ENCODE peak calls at places on chromosomes 3 and 15, in five cellular contexts. X, S, E, A and Q are unnamed samples.

GRCh38 chr3:70110066-70110465 is 110.5 kb downstream of the SAMMSON start:
- DNase-seq in X (no peak), S (no peak), A (no peak), E (no peak), Q (no peak)

GRCh38 chr3:17302774-17303173 is 418.0 kb downstream of the PLCL2 start:
- DNase-seq in S (no peak), A (peak), E (no peak), X (peak), Q (no peak)

GRCh38 chr15:48097264-48097663 is 23.5 kb upstream of the SLC24A5 start:
- DNase-seq in E (no peak), A (no peak), X (no peak), S (no peak), Q (no peak)

GRCh38 chr3:182501861-182502260 is 291.4 kb upstream of the ATP11B start:
- DNase-seq in X (no peak), E (peak), A (no peak), S (no peak), Q (no peak)

GRCh38 chr15:22831473-22831872 is 7.0 kb upstream of the NIPA2 start:
- DNase-seq in X (no peak), A (peak), E (no peak), S (no peak), Q (no peak)

GRCh38 chr3:73365756-73366397 is 258.9 kb downstream of the PDZRN3 start:
- DNase-seq in S (peak), X (peak), E (no peak), A (peak), Q (no peak)

GRCh38 chr3:57228734-57229505 is 1.4 kb downstream of the APPL1 start:
- DNase-seq in E (no peak), S (no peak), X (no peak), A (peak), Q (no peak)

GRCh38 chr3:116256843-116257485 is 188.3 kb downstream of the LSAMP start:
- DNase-seq in A (no peak), E (no peak), X (no peak), S (no peak), Q (no peak)

GRCh38 chr3:9497821-9498565 is 55.6 kb downstream of the LHFPL4 start:
- DNase-seq in A (no peak), S (no peak), E (no peak), X (no peak), Q (no peak)

GRCh38 chr3:58241321-58242044 is 3.9 kb downstream of the ABHD6 start:
- DNase-seq in E (no peak), X (no peak), A (no peak), S (no peak), Q (no peak)

GRCh38 chr3:3800076-3800448 is 831 bp downstream of the LRRN1 start:
- DNase-seq in X (peak), E (no peak), S (peak), A (no peak), Q (no peak)

GRCh38 chr3:18217512-18218174 is 207.5 kb downstream of the SATB1 start:
- DNase-seq in X (no peak), A (no peak), S (no peak), E (no peak), Q (no peak)

GRCh38 chr15:59553879-59554735 is 57.5 kb upstream of the GCNT3 start:
- DNase-seq in E (no peak), A (peak), S (no peak), X (no peak), Q (no peak)

GRCh38 chr3:42210731-42211130 is 55.3 kb downstream of the CCK start:
- DNase-seq in E (no peak), S (no peak), X (no peak), A (no peak), Q (no peak)

GRCh38 chr3:155065537-155065936 is 14.6 kb upstream of the MME start:
- DNase-seq in E (no peak), S (no peak), X (no peak), A (peak), Q (no peak)

GRCh38 chr3:3429841-3430240 is 250.3 kb upstream of the CRBN start:
- DNase-seq in S (no peak), A (no peak), E (no peak), X (no peak), Q (no peak)

GRCh38 chr15:67803996-67804843 is 21.1 kb upstream of the SKOR1 start:
- DNase-seq in S (no peak), E (no peak), A (no peak), X (no peak), Q (no peak)

GRCh38 chr3:128285925-128286275 is 132.6 kb downstream of the EEFSEC start:
- DNase-seq in S (no peak), X (no peak), A (no peak), E (no peak), Q (no peak)

GRCh38 chr3:47380026-47380600 is 708 bp upstream of the PTPN23 start:
- DNase-seq in A (no peak), X (no peak), E (no peak), S (no peak), Q (no peak)

GRCh38 chr3:86792316-86792715 is 198.6 kb downstream of the VGLL3 start:
- DNase-seq in E (no peak), A (peak), S (no peak), X (no peak), Q (no peak)

GRCh38 chr3:36866358-36866757 is 78.5 kb downstream of the TRANK1 start:
- DNase-seq in E (no peak), X (no peak), S (no peak), A (no peak), Q (no peak)

GRCh38 chr15:83164409-83165404 is 42.9 kb downstream of the HDGFL3 start:
- DNase-seq in A (peak), X (no peak), S (no peak), E (no peak), Q (peak)

GRCh38 chr3:52495096-52495495 is at the start of gene STAB1:
- DNase-seq in X (peak), S (peak), E (no peak), A (no peak), Q (no peak)

GRCh38 chr3:156150434-156151066 is 30.2 kb downstream of the KCNAB1 start:
- DNase-seq in A (peak), E (peak), S (no peak), X (peak), Q (peak)

GRCh38 chr3:79983063-79983561 is 215.3 kb upstream of the ROBO1 start:
- DNase-seq in X (no peak), S (no peak), E (no peak), A (no peak), Q (no peak)

GRCh38 chr3:69324362-69325025 is 61.4 kb downstream of the FRMD4B start:
- DNase-seq in E (peak), A (peak), X (peak), S (no peak), Q (peak)

GRCh38 chr3:73656241-73656890 is 31.6 kb upstream of the PDZRN3 start:
- DNase-seq in S (no peak), E (no peak), X (no peak), A (no peak), Q (no peak)

GRCh38 chr3:142724682-142725351 is 983 bp downstream of the TRPC1 start:
- DNase-seq in S (peak), A (peak), X (peak), E (no peak), Q (no peak)

GRCh38 chr15:74261041-74261440 is 24.9 kb downstream of the CCDC33 start:
- DNase-seq in S (no peak), A (no peak), X (no peak), E (no peak), Q (no peak)

GRCh38 chr3:50600841-50601591 is 10.6 kb downstream of the CISH start:
- DNase-seq in E (no peak), S (peak), X (peak), A (peak), Q (no peak)
- H3K4me3 ChIP-seq in E (no peak), S (no peak), X (no peak), A (peak), Q (no peak)

DNA sequence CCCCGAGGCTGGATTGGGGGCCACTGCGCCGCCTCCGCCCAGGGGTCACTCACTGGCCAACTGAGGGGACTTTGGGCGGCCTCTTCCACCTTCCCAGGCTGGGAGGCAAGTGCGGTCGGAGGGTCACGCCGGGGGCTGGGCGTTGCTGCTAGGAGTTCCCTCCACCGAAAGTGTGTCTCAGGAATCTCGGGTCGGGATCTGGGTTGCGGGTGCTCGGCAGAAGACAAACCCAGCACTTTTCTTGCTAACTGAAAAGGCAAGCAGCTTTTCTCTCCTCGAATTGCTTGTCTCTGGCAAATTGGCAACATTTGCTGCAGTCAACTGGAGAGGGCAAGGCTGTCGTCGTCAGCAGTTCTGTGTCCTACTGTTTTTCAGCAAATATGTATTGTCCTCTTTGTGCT is 376 bp upstream of the SLC30A4 start:
- DNase-seq in A (peak), S (peak), E (no peak), X (no peak), Q (no peak)
- H3K4me3 ChIP-seq in A (peak), S (peak), E (peak), X (peak), Q (peak)

GRCh38 chr3:14544282-14545250 is 4.4 kb upstream of the GRIP2 start:
- DNase-seq in X (no peak), E (no peak), S (peak), A (no peak), Q (no peak)
- H3K4me3 ChIP-seq in X (no peak), E (no peak), S (no peak), A (no peak), Q (no peak)

GRCh38 chr15:81146454-81146853 is 12.4 kb downstream of the CFAP161 start:
- DNase-seq in A (no peak), S (no peak), E (no peak), X (no peak), Q (no peak)
- H3K4me3 ChIP-seq in A (no peak), S (no peak), E (no peak), X (no peak), Q (no peak)

GRCh38 chr15:101086394-101087171 is 165.3 kb downstream of the CHSY1 start:
- DNase-seq in A (no peak), E (no peak), S (no peak), X (no peak), Q (no peak)
- H3K4me3 ChIP-seq in A (no peak), E (no peak), S (no peak), X (no peak), Q (no peak)

GRCh38 chr3:194103475-194103874 is 32.5 kb upstream of the HES1 start:
- DNase-seq in A (no peak), E (peak), S (no peak), X (no peak), Q (no peak)
- H3K4me3 ChIP-seq in A (no peak), E (peak), S (no peak), X (no peak), Q (no peak)